ENCODE peak calls at places on chromosomes 16 and 17, in ten cellular contexts. One of them, this sample, is unnamed.

GRCh38 chr16:66516808-66517585 is 32.9 kb downstream of the TK2 start:
- DNase-seq in stimulated activated CD8-positive, alpha-beta memory T cell treated with anti-CD3 and anti-CD28 coated beads, Interleukin-4, amount 100 ng/mL, for 24 hours: peak
- DNase-seq in hypothalamus: peak
- DNase-seq in AG04449: peak
- DNase-seq in Caco-2: peak
- DNase-seq in naive B cell: peak
- DNase-seq in Peyer's patch: peak
- DNase-seq in hippocampal formation: peak
- DNase-seq in tibial nerve: peak
- DNase-seq in AG04450: peak
- DNase-seq in this sample: peak

GRCh38 chr17:72426321-72426720 is 305.5 kb downstream of the SOX9 start:
- DNase-seq in stimulated activated CD8-positive, alpha-beta memory T cell treated with anti-CD3 and anti-CD28 coated beads, Interleukin-4, amount 100 ng/mL, for 24 hours: no peak
- DNase-seq in hypothalamus: no peak
- DNase-seq in AG04449: no peak
- DNase-seq in Caco-2: no peak
- DNase-seq in naive B cell: no peak
- DNase-seq in Peyer's patch: no peak
- DNase-seq in hippocampal formation: no peak
- DNase-seq in tibial nerve: no peak
- DNase-seq in AG04450: no peak
- DNase-seq in this sample: no peak

GRCh38 chr17:32699247-32699646 is 177.7 kb downstream of the MYO1D start:
- DNase-seq in stimulated activated CD8-positive, alpha-beta memory T cell treated with anti-CD3 and anti-CD28 coated beads, Interleukin-4, amount 100 ng/mL, for 24 hours: no peak
- DNase-seq in hypothalamus: no peak
- DNase-seq in AG04449: no peak
- DNase-seq in Caco-2: peak
- DNase-seq in naive B cell: no peak
- DNase-seq in Peyer's patch: no peak
- DNase-seq in hippocampal formation: no peak
- DNase-seq in tibial nerve: no peak
- DNase-seq in AG04450: no peak
- DNase-seq in this sample: no peak

GRCh38 chr17:59829217-59830006 is 63.3 kb downstream of the TUBD1 start:
- DNase-seq in stimulated activated CD8-positive, alpha-beta memory T cell treated with anti-CD3 and anti-CD28 coated beads, Interleukin-4, amount 100 ng/mL, for 24 hours: no peak
- DNase-seq in hypothalamus: no peak
- DNase-seq in AG04449: peak
- DNase-seq in Caco-2: peak
- DNase-seq in naive B cell: peak
- DNase-seq in Peyer's patch: no peak
- DNase-seq in hippocampal formation: no peak
- DNase-seq in tibial nerve: no peak
- DNase-seq in AG04450: peak
- DNase-seq in this sample: peak

GRCh38 chr17:43581581-43581980 is 35.4 kb upstream of the ETV4 start:
- DNase-seq in stimulated activated CD8-positive, alpha-beta memory T cell treated with anti-CD3 and anti-CD28 coated beads, Interleukin-4, amount 100 ng/mL, for 24 hours: no peak
- DNase-seq in hypothalamus: no peak
- DNase-seq in AG04449: no peak
- DNase-seq in Caco-2: no peak
- DNase-seq in naive B cell: no peak
- DNase-seq in Peyer's patch: no peak
- DNase-seq in hippocampal formation: no peak
- DNase-seq in tibial nerve: no peak
- DNase-seq in AG04450: no peak
- DNase-seq in this sample: no peak

GRCh38 chr17:15106540-15106939 is 158.6 kb downstream of the PMP22 start:
- DNase-seq in stimulated activated CD8-positive, alpha-beta memory T cell treated with anti-CD3 and anti-CD28 coated beads, Interleukin-4, amount 100 ng/mL, for 24 hours: no peak
- DNase-seq in hypothalamus: no peak
- DNase-seq in AG04449: no peak
- DNase-seq in Caco-2: no peak
- DNase-seq in naive B cell: no peak
- DNase-seq in Peyer's patch: no peak
- DNase-seq in hippocampal formation: no peak
- DNase-seq in tibial nerve: no peak
- DNase-seq in AG04450: no peak
- DNase-seq in this sample: no peak

GRCh38 chr17:38452719-38453118 is 24.5 kb downstream of the ARHGAP23 start:
- DNase-seq in stimulated activated CD8-positive, alpha-beta memory T cell treated with anti-CD3 and anti-CD28 coated beads, Interleukin-4, amount 100 ng/mL, for 24 hours: no peak
- DNase-seq in hypothalamus: no peak
- DNase-seq in AG04449: no peak
- DNase-seq in Caco-2: no peak
- DNase-seq in naive B cell: no peak
- DNase-seq in Peyer's patch: no peak
- DNase-seq in hippocampal formation: no peak
- DNase-seq in tibial nerve: no peak
- DNase-seq in AG04450: no peak
- DNase-seq in this sample: no peak

GRCh38 chr17:82372591-82373452 is 1.3 kb downstream of the UTS2R start:
- DNase-seq in stimulated activated CD8-positive, alpha-beta memory T cell treated with anti-CD3 and anti-CD28 coated beads, Interleukin-4, amount 100 ng/mL, for 24 hours: no peak
- DNase-seq in hypothalamus: no peak
- DNase-seq in AG04449: no peak
- DNase-seq in Caco-2: no peak
- DNase-seq in naive B cell: peak
- DNase-seq in Peyer's patch: no peak
- DNase-seq in hippocampal formation: no peak
- DNase-seq in tibial nerve: no peak
- DNase-seq in AG04450: no peak
- DNase-seq in this sample: no peak

GRCh38 chr17:3762922-3763776 is 37.8 kb downstream of the ITGAE start:
- DNase-seq in stimulated activated CD8-positive, alpha-beta memory T cell treated with anti-CD3 and anti-CD28 coated beads, Interleukin-4, amount 100 ng/mL, for 24 hours: no peak
- DNase-seq in hypothalamus: no peak
- DNase-seq in AG04449: no peak
- DNase-seq in Caco-2: no peak
- DNase-seq in naive B cell: no peak
- DNase-seq in Peyer's patch: no peak
- DNase-seq in hippocampal formation: no peak
- DNase-seq in tibial nerve: no peak
- DNase-seq in AG04450: no peak
- DNase-seq in this sample: no peak

GRCh38 chr17:17913695-17914332 is 58.4 kb downstream of the TOM1L2 start:
- DNase-seq in stimulated activated CD8-positive, alpha-beta memory T cell treated with anti-CD3 and anti-CD28 coated beads, Interleukin-4, amount 100 ng/mL, for 24 hours: peak
- DNase-seq in hypothalamus: no peak
- DNase-seq in AG04449: peak
- DNase-seq in Caco-2: peak
- DNase-seq in naive B cell: no peak
- DNase-seq in Peyer's patch: peak
- DNase-seq in hippocampal formation: no peak
- DNase-seq in tibial nerve: no peak
- DNase-seq in AG04450: peak
- DNase-seq in this sample: no peak

GRCh38 chr16:30660424-30661251 is 2.4 kb downstream of the FBRS start:
- DNase-seq in stimulated activated CD8-positive, alpha-beta memory T cell treated with anti-CD3 and anti-CD28 coated beads, Interleukin-4, amount 100 ng/mL, for 24 hours: peak
- DNase-seq in hypothalamus: no peak
- DNase-seq in AG04449: no peak
- DNase-seq in Caco-2: no peak
- DNase-seq in naive B cell: peak
- DNase-seq in Peyer's patch: peak
- DNase-seq in hippocampal formation: no peak
- DNase-seq in tibial nerve: no peak
- DNase-seq in AG04450: no peak
- DNase-seq in this sample: peak

GRCh38 chr16:2952679-2953078 is 11.4 kb upstream of the KREMEN2 start:
- DNase-seq in stimulated activated CD8-positive, alpha-beta memory T cell treated with anti-CD3 and anti-CD28 coated beads, Interleukin-4, amount 100 ng/mL, for 24 hours: no peak
- DNase-seq in hypothalamus: no peak
- DNase-seq in AG04449: no peak
- DNase-seq in Caco-2: no peak
- DNase-seq in naive B cell: no peak
- DNase-seq in Peyer's patch: no peak
- DNase-seq in hippocampal formation: no peak
- DNase-seq in tibial nerve: no peak
- DNase-seq in AG04450: no peak
- DNase-seq in this sample: peak

GRCh38 chr17:76373481-76373825 is 11.0 kb upstream of the SPHK1 start:
- DNase-seq in stimulated activated CD8-positive, alpha-beta memory T cell treated with anti-CD3 and anti-CD28 coated beads, Interleukin-4, amount 100 ng/mL, for 24 hours: no peak
- DNase-seq in hypothalamus: no peak
- DNase-seq in AG04449: no peak
- DNase-seq in Caco-2: no peak
- DNase-seq in naive B cell: no peak
- DNase-seq in Peyer's patch: no peak
- DNase-seq in hippocampal formation: no peak
- DNase-seq in tibial nerve: no peak
- DNase-seq in AG04450: no peak
- DNase-seq in this sample: no peak

GRCh38 chr16:47258874-47259461 is 115.2 kb upstream of the NETO2 start:
- DNase-seq in stimulated activated CD8-positive, alpha-beta memory T cell treated with anti-CD3 and anti-CD28 coated beads, Interleukin-4, amount 100 ng/mL, for 24 hours: no peak
- DNase-seq in hypothalamus: no peak
- DNase-seq in AG04449: no peak
- DNase-seq in Caco-2: no peak
- DNase-seq in naive B cell: peak
- DNase-seq in Peyer's patch: no peak
- DNase-seq in hippocampal formation: no peak
- DNase-seq in tibial nerve: no peak
- DNase-seq in AG04450: peak
- DNase-seq in this sample: peak